ENCODE peak calls at places on chromosomes 12 and 14, in four cellular contexts. One of them, this sample, is unnamed. For H3K36me3, the result is how much of the 10 kb centered on the place peaks cover.

GRCh38 chr14:91173221-91173670 is 59.4 kb downstream of the DGLUCY start:
- DNase-seq in CD8-positive, alpha-beta memory T cell: peak
- DNase-seq in breast epithelium: peak
- DNase-seq in psoas muscle: peak
- DNase-seq in this sample: peak

GRCh38 chr12:54475542-54475941 is 2.1 kb upstream of the GTSF1 start:
- DNase-seq in CD8-positive, alpha-beta memory T cell: no peak
- DNase-seq in psoas muscle: no peak
- DNase-seq in breast epithelium: no peak
- DNase-seq in this sample: no peak

GRCh38 chr14:51458563-51458955 is 193.2 kb upstream of the FRMD6 start:
- DNase-seq in CD8-positive, alpha-beta memory T cell: no peak
- DNase-seq in breast epithelium: no peak
- DNase-seq in psoas muscle: no peak
- DNase-seq in this sample: no peak

GRCh38 chr12:7937867-7938506 is 2.0 kb upstream of the SLC2A3 start:
- DNase-seq in CD8-positive, alpha-beta memory T cell: no peak
- DNase-seq in breast epithelium: no peak
- DNase-seq in psoas muscle: no peak
- DNase-seq in this sample: no peak

GRCh38 chr12:115000038-115000437 is 316.1 kb upstream of the TBX3 start:
- DNase-seq in breast epithelium: no peak
- DNase-seq in psoas muscle: no peak
- DNase-seq in CD8-positive, alpha-beta memory T cell: no peak
- DNase-seq in this sample: no peak

GRCh38 chr14:54487771-54488170 is 1.0 kb downstream of the GMFB start:
- DNase-seq in breast epithelium: no peak
- DNase-seq in psoas muscle: no peak
- DNase-seq in CD8-positive, alpha-beta memory T cell: no peak
- DNase-seq in this sample: no peak

GRCh38 chr14:102556098-102556677 is 36.3 kb upstream of the RCOR1 start:
- DNase-seq in psoas muscle: no peak
- DNase-seq in CD8-positive, alpha-beta memory T cell: no peak
- DNase-seq in breast epithelium: no peak
- DNase-seq in this sample: no peak

GRCh38 chr12:110669193-110669502 is 19.8 kb downstream of the HVCN1 start:
- DNase-seq in psoas muscle: no peak
- DNase-seq in breast epithelium: no peak
- DNase-seq in CD8-positive, alpha-beta memory T cell: no peak
- DNase-seq in this sample: no peak

GRCh38 chr14:22977684-22978486 is 4.5 kb downstream of the AJUBA start:
- DNase-seq in psoas muscle: peak
- DNase-seq in CD8-positive, alpha-beta memory T cell: no peak
- DNase-seq in breast epithelium: peak
- DNase-seq in this sample: no peak

GRCh38 chr14:64702493-64703392 is 1.5 kb upstream of the PLEKHG3 start:
- DNase-seq in breast epithelium: peak
- DNase-seq in psoas muscle: no peak
- DNase-seq in CD8-positive, alpha-beta memory T cell: no peak
- DNase-seq in this sample: peak

GRCh38 chr14:92340938-92341337 is 18.0 kb downstream of the SLC24A4 start:
- DNase-seq in CD8-positive, alpha-beta memory T cell: no peak
- DNase-seq in psoas muscle: no peak
- DNase-seq in breast epithelium: no peak
- DNase-seq in this sample: no peak

GRCh38 chr14:99809376-99809775 is 16.2 kb downstream of the EML1 start:
- DNase-seq in CD8-positive, alpha-beta memory T cell: no peak
- DNase-seq in psoas muscle: peak
- DNase-seq in breast epithelium: no peak
- DNase-seq in this sample: peak

GRCh38 chr14:74840603-74841030 is 35.3 kb downstream of the PROX2 start:
- DNase-seq in breast epithelium: no peak
- DNase-seq in psoas muscle: no peak
- DNase-seq in CD8-positive, alpha-beta memory T cell: no peak
- DNase-seq in this sample: no peak

GRCh38 chr12:219891-220352 is 6.0 kb upstream of the SLC6A12 start:
- DNase-seq in CD8-positive, alpha-beta memory T cell: no peak
- DNase-seq in breast epithelium: peak
- DNase-seq in psoas muscle: peak
- DNase-seq in this sample: peak

GRCh38 chr14:34496679-34497513 is 34.9 kb upstream of the SPTSSA start:
- DNase-seq in CD8-positive, alpha-beta memory T cell: no peak
- DNase-seq in psoas muscle: peak
- DNase-seq in breast epithelium: peak
- DNase-seq in this sample: peak

GRCh38 chr12:30110970-30111586 is 327.3 kb upstream of the TMTC1 start:
- DNase-seq in CD8-positive, alpha-beta memory T cell: no peak
- DNase-seq in breast epithelium: no peak
- DNase-seq in psoas muscle: no peak
- DNase-seq in this sample: no peak

GRCh38 chr14:77641534-77642341 is 25.3 kb upstream of the SPTLC2 start:
- DNase-seq in psoas muscle: peak
- DNase-seq in CD8-positive, alpha-beta memory T cell: peak
- DNase-seq in breast epithelium: peak
- DNase-seq in this sample: peak

GRCh38 chr14:51219473-51220448 is 20.3 kb upstream of the TMX1 start:
- DNase-seq in breast epithelium: no peak
- DNase-seq in CD8-positive, alpha-beta memory T cell: no peak
- DNase-seq in psoas muscle: no peak
- DNase-seq in this sample: no peak

GRCh38 chr14:33668066-33668465 is 282.8 kb downstream of the EGLN3 start:
- DNase-seq in psoas muscle: no peak
- DNase-seq in CD8-positive, alpha-beta memory T cell: no peak
- DNase-seq in breast epithelium: no peak
- DNase-seq in this sample: no peak

GRCh38 chr14:53963491-53964227 is 7.0 kb upstream of the BMP4 start:
- DNase-seq in psoas muscle: peak
- DNase-seq in breast epithelium: peak
- DNase-seq in CD8-positive, alpha-beta memory T cell: no peak
- DNase-seq in this sample: peak

GRCh38 chr12:96070670-96071279 is 35.4 kb upstream of the LTA4H start:
- DNase-seq in breast epithelium: no peak
- DNase-seq in CD8-positive, alpha-beta memory T cell: no peak
- DNase-seq in psoas muscle: no peak
- DNase-seq in this sample: no peak

GRCh38 chr12:76041406-76041805 is 9.8 kb upstream of the PHLDA1 start:
- DNase-seq in CD8-positive, alpha-beta memory T cell: no peak
- DNase-seq in psoas muscle: no peak
- DNase-seq in breast epithelium: no peak
- DNase-seq in this sample: no peak

GRCh38 chr12:81078469-81079196 is 754 bp downstream of the ACSS3 start:
- DNase-seq in CD8-positive, alpha-beta memory T cell: no peak
- DNase-seq in breast epithelium: no peak
- DNase-seq in psoas muscle: peak
- DNase-seq in this sample: peak

GRCh38 chr14:76773188-76773885 is 12.1 kb downstream of the VASH1 start:
- DNase-seq in CD8-positive, alpha-beta memory T cell: no peak
- DNase-seq in psoas muscle: peak
- DNase-seq in breast epithelium: no peak
- DNase-seq in this sample: peak

GRCh38 chr14:41062826-41063225 is 543.9 kb upstream of the LRFN5 start:
- DNase-seq in CD8-positive, alpha-beta memory T cell: no peak
- DNase-seq in breast epithelium: no peak
- DNase-seq in psoas muscle: no peak
- DNase-seq in this sample: no peak

GRCh38 chr12:3273409-3273853 is 196.3 kb downstream of the TSPAN9 start:
- DNase-seq in psoas muscle: no peak
- DNase-seq in CD8-positive, alpha-beta memory T cell: no peak
- DNase-seq in breast epithelium: no peak
- DNase-seq in this sample: no peak

GRCh38 chr12:3275171-3276041 is 198.2 kb downstream of the TSPAN9 start:
- DNase-seq in breast epithelium: peak
- DNase-seq in psoas muscle: peak
- DNase-seq in CD8-positive, alpha-beta memory T cell: peak
- DNase-seq in this sample: peak

GRCh38 chr12:3272958-3273357 is 195.8 kb downstream of the TSPAN9 start:
- DNase-seq in psoas muscle: no peak
- DNase-seq in breast epithelium: no peak
- DNase-seq in CD8-positive, alpha-beta memory T cell: no peak
- DNase-seq in this sample: no peak

GRCh38 chr12:3276226-3276625 is 199.0 kb downstream of the TSPAN9 start:
- DNase-seq in psoas muscle: no peak
- DNase-seq in breast epithelium: no peak
- DNase-seq in CD8-positive, alpha-beta memory T cell: no peak
- DNase-seq in this sample: no peak

DNA sequence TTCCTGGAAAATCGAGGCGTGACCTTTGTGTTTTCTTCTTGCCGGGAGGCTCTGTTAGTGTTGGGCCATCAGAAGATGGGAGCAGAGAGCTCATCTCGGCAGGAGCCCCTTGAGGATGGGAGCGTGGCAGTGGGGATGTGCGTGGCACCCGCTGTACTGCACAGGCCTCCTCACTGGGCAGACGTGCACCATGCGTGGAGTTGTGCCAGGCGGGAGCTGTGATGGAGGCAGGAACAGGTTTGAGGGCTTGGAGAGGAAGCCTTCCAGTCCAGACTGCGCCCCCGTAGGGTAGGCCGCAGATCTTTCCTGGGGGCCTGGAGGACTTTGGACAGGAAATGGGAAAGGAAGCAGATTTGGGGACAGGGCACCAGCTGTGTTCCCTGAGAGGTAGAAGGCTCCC is 197.5 kb downstream of the TSPAN9 start:
- DNase-seq in breast epithelium: no peak
- DNase-seq in CD8-positive, alpha-beta memory T cell: no peak
- DNase-seq in psoas muscle: no peak
- DNase-seq in this sample: no peak
- H3K27ac ChIP-seq in breast epithelium: no peak
- H3K27ac ChIP-seq in CD8-positive, alpha-beta memory T cell: no peak
- H3K27ac ChIP-seq in psoas muscle: no peak
- H3K27ac ChIP-seq in this sample: no peak

GRCh38 chr12:68812553-68813241 is 4.7 kb downstream of the MDM2 start:
- DNase-seq in CD8-positive, alpha-beta memory T cell: no peak
- DNase-seq in psoas muscle: no peak
- DNase-seq in breast epithelium: no peak
- DNase-seq in this sample: no peak

GRCh38 chr12:68813242-68813593 is 5.2 kb downstream of the MDM2 start:
- DNase-seq in psoas muscle: no peak
- DNase-seq in breast epithelium: no peak
- DNase-seq in CD8-positive, alpha-beta memory T cell: no peak
- DNase-seq in this sample: no peak

GRCh38 chr12:68815232-68815927 is 7.4 kb downstream of the MDM2 start:
- DNase-seq in CD8-positive, alpha-beta memory T cell: no peak
- DNase-seq in breast epithelium: no peak
- DNase-seq in psoas muscle: no peak
- DNase-seq in this sample: no peak

GRCh38 chr12:68814490-68815231 is 6.7 kb downstream of the MDM2 start:
- DNase-seq in CD8-positive, alpha-beta memory T cell: no peak
- DNase-seq in psoas muscle: no peak
- DNase-seq in breast epithelium: no peak
- DNase-seq in this sample: no peak

DNA sequence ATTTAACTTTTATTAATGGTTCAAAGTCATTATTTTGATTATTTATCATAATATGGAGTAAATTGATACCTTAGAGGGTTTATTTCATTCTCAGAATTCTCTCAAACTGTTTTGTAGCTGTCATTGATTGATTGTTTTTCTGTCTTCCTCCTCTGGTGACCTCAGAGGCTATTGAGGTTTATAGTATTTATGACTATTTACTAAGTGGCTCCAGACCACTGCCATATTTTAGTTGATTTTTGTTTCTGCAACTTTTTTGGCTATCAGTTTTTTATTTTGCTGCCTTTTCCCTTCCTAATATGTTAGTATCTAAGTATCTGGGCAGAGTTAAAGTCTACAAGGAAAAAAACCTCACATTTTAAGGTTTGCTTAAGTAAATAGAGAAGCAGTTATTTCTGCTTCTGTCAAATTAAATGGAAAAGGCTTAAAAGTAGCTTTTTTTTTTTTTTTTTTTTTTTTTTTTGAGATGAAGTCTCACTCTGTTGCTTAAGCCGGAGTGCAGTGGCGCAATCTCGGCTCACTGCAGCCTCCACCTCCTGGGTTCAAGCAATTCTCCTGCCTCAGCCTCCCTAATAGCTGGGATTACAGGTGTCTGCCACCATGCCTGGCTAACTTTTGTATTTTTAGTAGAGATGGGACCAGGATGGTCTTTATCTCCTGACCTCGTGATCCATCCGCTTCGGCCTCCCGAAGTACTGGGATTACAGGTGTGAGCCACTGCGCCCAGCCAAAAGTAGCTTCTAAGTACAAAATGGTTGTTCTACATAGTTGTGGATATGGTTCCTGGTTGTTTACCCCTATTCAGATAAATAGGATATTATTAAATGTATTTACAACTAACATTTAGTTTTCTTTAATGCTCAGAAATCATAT is 8.2 kb downstream of the MDM2 start:
- DNase-seq in breast epithelium: no peak
- DNase-seq in psoas muscle: no peak
- DNase-seq in CD8-positive, alpha-beta memory T cell: no peak
- DNase-seq in this sample: no peak
- H3K36me3 ChIP-seq in breast epithelium: under half
- H3K36me3 ChIP-seq in psoas muscle: half or more
- H3K36me3 ChIP-seq in CD8-positive, alpha-beta memory T cell: under half
- H3K36me3 ChIP-seq in this sample: half or more

GRCh38 chr12:12507121-12507520 is 55.5 kb downstream of the DUSP16 start:
- DNase-seq in breast epithelium: no peak
- DNase-seq in psoas muscle: no peak
- DNase-seq in CD8-positive, alpha-beta memory T cell: no peak
- DNase-seq in this sample: no peak
- H3K27ac ChIP-seq in breast epithelium: no peak
- H3K27ac ChIP-seq in psoas muscle: peak
- H3K27ac ChIP-seq in CD8-positive, alpha-beta memory T cell: no peak
- H3K27ac ChIP-seq in this sample: peak

GRCh38 chr14:93950948-93951668 is 24.0 kb downstream of the FAM181A start:
- DNase-seq in breast epithelium: no peak
- DNase-seq in psoas muscle: no peak
- DNase-seq in CD8-positive, alpha-beta memory T cell: no peak
- DNase-seq in this sample: no peak

GRCh38 chr14:93951798-93952540 is 24.4 kb downstream of the ASB2 start:
- DNase-seq in breast epithelium: no peak
- DNase-seq in psoas muscle: no peak
- DNase-seq in CD8-positive, alpha-beta memory T cell: no peak
- DNase-seq in this sample: no peak

GRCh38 chr14:93946506-93947170 is 19.5 kb downstream of the FAM181A start:
- DNase-seq in breast epithelium: no peak
- DNase-seq in CD8-positive, alpha-beta memory T cell: no peak
- DNase-seq in psoas muscle: no peak
- DNase-seq in this sample: no peak

GRCh38 chr14:93947282-93947681 is 20.1 kb downstream of the FAM181A start:
- DNase-seq in breast epithelium: no peak
- DNase-seq in CD8-positive, alpha-beta memory T cell: no peak
- DNase-seq in psoas muscle: no peak
- DNase-seq in this sample: no peak

DNA sequence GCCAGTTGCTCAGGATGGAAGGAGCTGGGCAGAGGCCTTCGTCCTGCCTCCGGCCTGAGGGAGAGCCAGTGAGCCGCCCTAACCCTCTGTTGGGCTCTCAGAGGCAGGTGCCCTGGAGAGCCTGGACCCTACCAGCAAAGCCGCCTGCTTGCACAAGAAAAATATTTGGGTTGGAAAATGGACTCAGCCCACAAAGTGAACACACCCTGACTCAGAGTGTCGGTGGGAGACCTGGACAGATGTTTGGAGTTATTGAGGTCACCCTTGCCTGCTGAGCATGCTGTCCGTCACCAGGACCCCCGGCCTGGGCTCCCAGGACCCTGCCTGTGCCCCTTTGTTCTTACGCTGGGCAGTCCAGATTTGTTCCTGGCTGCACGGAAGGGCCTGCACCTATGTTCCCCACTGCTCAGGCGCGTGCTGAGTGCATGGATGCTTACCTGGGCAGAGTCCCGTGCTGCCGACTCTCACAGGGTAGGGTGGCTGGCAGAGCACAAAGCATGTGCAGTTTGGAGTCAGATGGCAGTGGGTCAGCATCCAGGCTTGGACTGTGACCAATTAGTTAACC is 22.4 kb downstream of the FAM181A start:
- DNase-seq in psoas muscle: no peak
- DNase-seq in CD8-positive, alpha-beta memory T cell: no peak
- DNase-seq in breast epithelium: no peak
- DNase-seq in this sample: no peak
- H3K36me3 ChIP-seq in psoas muscle: half or more
- H3K36me3 ChIP-seq in CD8-positive, alpha-beta memory T cell: under half
- H3K36me3 ChIP-seq in breast epithelium: under half
- H3K36me3 ChIP-seq in this sample: half or more

This sample was measured in tibial artery.